ENCODE peak calls at places on chromosomes 13 and 19, in ten cellular contexts. A, B, T, M, G, F, H, Z, I and O are unnamed samples.
A peak's percentile ranks its signal among the peaks of the same experiment; 100 is the strongest.

GRCh38 chr13:102799544-102800144 is 725 bp downstream of the BIVM start:
- DNase-seq in G (no peak), M (peak; percentile 28), F (peak; percentile 37), Z (peak; percentile 61), H (peak; percentile 21), I (no peak), A (peak; percentile 30), B (no peak), T (peak; percentile 46), O (no peak)

GRCh38 chr19:13428352-13428751 is 77.9 kb downstream of the CACNA1A start:
- DNase-seq in H (peak; percentile 73), F (peak; percentile 44), M (no peak), A (peak; percentile 9), G (peak; percentile 28), B (peak; percentile 10), Z (peak; percentile 46), I (peak; percentile 79), T (no peak), O (peak; percentile 35)

GRCh38 chr13:109871018-109871370 is 84.6 kb upstream of the IRS2 start:
- DNase-seq in G (no peak), H (no peak), M (peak; percentile 63), I (peak; percentile 59), Z (peak; percentile 28), B (no peak), T (no peak), F (no peak), A (peak; percentile 43), O (no peak)

GRCh38 chr13:27667946-27668345 is 46.3 kb downstream of the POLR1D start:
- DNase-seq in M (peak; percentile 30), G (no peak), H (no peak), B (peak; percentile 19), I (no peak), A (no peak), F (peak; percentile 9), Z (no peak), T (no peak), O (no peak)

GRCh38 chr19:17209126-17210036 is 5.8 kb upstream of the USE1 start:
- DNase-seq in T (peak; percentile 93), A (peak; percentile 16), I (peak; percentile 39), F (peak; percentile 100), Z (peak; percentile 48), H (peak; percentile 99), M (no peak), G (peak; percentile 75), B (peak; percentile 74), O (peak; percentile 83)

GRCh38 chr19:4660181-4660791 is 9.9 kb downstream of the MYDGF start:
- DNase-seq in T (peak; percentile 58), B (peak; percentile 53), Z (no peak), M (no peak), I (peak; percentile 64), H (peak; percentile 79), A (no peak), F (no peak), G (no peak), O (no peak)

GRCh38 chr19:10812902-10813404 is 23.1 kb downstream of the TMED1 start:
- DNase-seq in F (peak; percentile 75), H (no peak), M (peak; percentile 94), B (no peak), T (no peak), A (peak; percentile 93), G (no peak), I (peak; percentile 64), Z (peak; percentile 99), O (peak; percentile 67)

GRCh38 chr19:29364224-29364726 is 151.3 kb upstream of the UQCRFS1 start:
- DNase-seq in H (peak; percentile 52), Z (no peak), G (no peak), A (no peak), T (peak; percentile 8), I (no peak), B (no peak), M (no peak), F (no peak), O (no peak)

GRCh38 chr13:98453254-98453843 is 123.6 kb downstream of the STK24 start:
- DNase-seq in A (no peak), T (no peak), F (no peak), M (no peak), B (no peak), G (no peak), H (no peak), I (no peak), Z (peak; percentile 63), O (no peak)

GRCh38 chr19:44808463-44809371 is at the start of gene BCAM:
- DNase-seq in B (no peak), M (peak; percentile 27), Z (peak; percentile 75), F (peak; percentile 98), T (peak; percentile 91), I (peak; percentile 58), H (peak; percentile 83), A (peak; percentile 70), G (no peak), O (peak; percentile 45)

GRCh38 chr13:21486322-21486721 is 27.2 kb upstream of the ZDHHC20 start:
- DNase-seq in H (no peak), M (no peak), Z (peak; percentile 8), B (no peak), F (no peak), A (no peak), T (no peak), G (no peak), I (no peak), O (no peak)

GRCh38 chr13:98221234-98221633 is 44.2 kb upstream of the RNF113B start:
- DNase-seq in M (no peak), Z (no peak), B (no peak), F (no peak), T (no peak), H (no peak), I (no peak), A (no peak), G (no peak), O (peak; percentile 21)

GRCh38 chr13:76619631-76620030 is 266.6 kb downstream of the KCTD12 start:
- DNase-seq in F (no peak), Z (no peak), M (no peak), H (no peak), T (no peak), A (no peak), I (no peak), G (no peak), B (no peak), O (peak; percentile 4)

GRCh38 chr13:32164622-32165268 is 133.2 kb downstream of the FRY start:
- DNase-seq in B (peak; percentile 48), A (peak; percentile 80), I (peak; percentile 79), T (peak; percentile 81), H (peak; percentile 95), Z (peak; percentile 76), F (peak; percentile 54), G (peak; percentile 75), M (peak; percentile 48), O (peak; percentile 90)

GRCh38 chr13:102948006-102948405 is 102.2 kb downstream of the ERCC5 start:
- DNase-seq in G (no peak), I (peak; percentile 4), A (peak; percentile 19), M (no peak), Z (no peak), T (peak; percentile 63), F (no peak), B (no peak), H (no peak), O (peak; percentile 41)

GRCh38 chr19:55443045-55443823 is at the start of gene SHISA7:
- DNase-seq in Z (peak; percentile 30), A (no peak), I (peak; percentile 23), T (peak; percentile 48), M (no peak), B (peak; percentile 51), H (peak; percentile 69), F (peak; percentile 51), G (no peak), O (peak; percentile 46)
- TF ChIP-seq EZH2 in Z (peak; percentile 51), A (peak; percentile 97), I (no peak), T (peak; percentile 69), M (peak; percentile 71), B (peak; percentile 21), H (peak; percentile 66), F (peak; percentile 51), G (no peak), O (no peak)

DNA sequence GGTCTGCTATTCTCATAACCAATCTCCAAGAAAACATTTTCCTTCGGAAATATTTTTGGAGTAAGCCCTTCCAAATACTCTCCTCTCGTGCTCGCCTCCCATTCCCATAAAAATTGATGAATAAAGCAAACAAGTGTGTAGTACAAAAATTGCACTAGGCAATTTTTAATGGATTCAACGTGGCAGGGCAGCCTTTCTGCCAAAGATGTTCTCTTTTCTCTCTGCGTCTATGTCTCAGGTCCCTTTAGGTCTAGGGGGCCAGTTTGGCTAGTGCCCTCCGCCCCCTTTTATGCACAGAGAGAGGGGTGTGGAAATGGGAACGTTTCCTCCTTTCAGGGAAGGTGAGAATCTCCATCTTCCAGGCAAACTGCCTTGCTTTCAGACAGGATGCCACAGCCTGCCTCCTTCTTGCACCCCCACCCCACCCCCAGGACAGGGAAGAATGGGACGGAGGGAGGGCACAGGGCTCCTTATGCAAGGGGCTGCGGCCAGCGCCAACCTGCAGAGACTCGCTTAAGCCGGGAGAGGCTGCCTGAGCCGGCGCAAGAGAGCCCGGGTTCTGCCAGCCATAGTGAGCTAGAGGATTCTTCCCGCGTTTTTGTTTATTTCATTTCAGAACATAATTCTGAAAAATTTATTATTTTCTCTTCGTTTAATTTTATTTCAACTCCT is 2.7 kb upstream of the ZIC2 start:
- DNase-seq in H (peak; percentile 91), G (no peak), T (peak; percentile 92), I (no peak), Z (no peak), B (no peak), M (no peak), A (no peak), F (no peak), O (no peak)
- TF ChIP-seq EZH2 in H (peak; percentile 7), G (no peak), T (no peak), I (no peak), Z (peak; percentile 90), B (no peak), M (peak; percentile 7), A (peak; percentile 35), F (no peak), O (no peak)

GRCh38 chr19:43638991-43639494 is 607 bp downstream of the CADM4 start:
- DNase-seq in H (no peak), G (no peak), Z (no peak), A (no peak), M (no peak), B (no peak), F (no peak), I (no peak), T (no peak), O (no peak)
- TF ChIP-seq EZH2 in H (no peak), G (no peak), Z (peak; percentile 47), A (peak; percentile 92), M (no peak), B (no peak), F (no peak), I (no peak), T (no peak), O (no peak)

GRCh38 chr13:94704347-94705080 is 7.8 kb downstream of the SOX21 start:
- DNase-seq in F (no peak), B (no peak), A (no peak), G (no peak), T (peak; percentile 26), H (peak; percentile 58), Z (no peak), M (no peak), I (peak; percentile 30), O (no peak)
- TF ChIP-seq EZH2 in F (no peak), B (no peak), A (no peak), G (no peak), T (no peak), H (peak; percentile 62), Z (no peak), M (no peak), I (no peak), O (no peak)